ENCODE peak calls at places on chromosome 6, in six cellular contexts. K is H1, Q is MM.1S, D is HCT116, X is PC-9, H is endothelial cell of umbilical vein. T is an unnamed sample.

GRCh38 chr6:26292709-26293108 is 72.3 kb upstream of the BTN3A2 start:
- DNase-seq in K (no peak), Q (no peak), D (no peak), X (no peak), H (no peak), T (no peak)

GRCh38 chr6:81606965-81607381 is 145.5 kb downstream of the TENT5A start:
- DNase-seq in K (no peak), Q (no peak), D (no peak), X (no peak), H (peak; percentile 52), T (no peak)

GRCh38 chr6:165835410-165835851 is 172.4 kb upstream of the PDE10A start:
- DNase-seq in K (no peak), Q (no peak), D (no peak), X (no peak), H (no peak), T (no peak)

GRCh38 chr6:16130437-16130891 is 1.6 kb downstream of the MYLIP start:
- DNase-seq in K (no peak), Q (peak; percentile 19), D (no peak), X (peak; percentile 89), H (no peak), T (no peak)

GRCh38 chr6:170080828-170081368 is 210.0 kb downstream of the DLL1 start:
- DNase-seq in K (no peak), Q (no peak), D (no peak), X (no peak), H (no peak), T (no peak)

GRCh38 chr6:141195251-141195832 is 937.4 kb upstream of the GJE1 start:
- DNase-seq in K (no peak), Q (no peak), D (no peak), X (no peak), H (no peak), T (no peak)

GRCh38 chr6:110938176-110938575 is 20.3 kb upstream of the GTF3C6 start:
- DNase-seq in K (no peak), Q (no peak), D (no peak), X (peak; percentile 47), H (no peak), T (no peak)

GRCh38 chr6:42316981-42317380 is 99.3 kb upstream of the MRPS10 start:
- DNase-seq in K (no peak), Q (no peak), D (no peak), X (peak; percentile 50), H (no peak), T (no peak)

GRCh38 chr6:103154779-103155572 is 1704.7 kb downstream of the HACE1 start:
- DNase-seq in K (no peak), Q (no peak), D (no peak), X (no peak), H (no peak), T (no peak)

GRCh38 chr6:11535801-11536230 is 1.7 kb upstream of the TMEM170B start:
- DNase-seq in K (no peak), Q (peak; percentile 19), D (no peak), X (peak; percentile 58), H (peak; percentile 90), T (peak; percentile 37)

GRCh38 chr6:109869398-109870165 is 108.5 kb upstream of the GPR6 start:
- DNase-seq in K (no peak), Q (no peak), D (no peak), X (no peak), H (no peak), T (no peak)

GRCh38 chr6:164756142-164756541 is 553.3 kb downstream of the C6orf118 start:
- DNase-seq in K (no peak), Q (no peak), D (no peak), X (no peak), H (no peak), T (peak; percentile 17)

GRCh38 chr6:66126358-66126757 is 419.3 kb upstream of the EYS start:
- DNase-seq in K (no peak), Q (no peak), D (no peak), X (no peak), H (no peak), T (no peak)

GRCh38 chr6:159981591-159982245 is 12.8 kb downstream of the IGF2R start:
- DNase-seq in K (no peak), Q (peak; percentile 79), D (no peak), X (no peak), H (peak; percentile 97), T (no peak)

GRCh38 chr6:26338810-26339209 is 26.2 kb upstream of the BTN3A2 start:
- DNase-seq in K (no peak), Q (no peak), D (no peak), X (no peak), H (no peak), T (no peak)

GRCh38 chr6:4336778-4337442 is 201.5 kb upstream of the ECI2 start:
- DNase-seq in K (no peak), Q (no peak), D (no peak), X (no peak), H (no peak), T (no peak)

GRCh38 chr6:148947621-148948444 is 201.0 kb downstream of the UST start:
- DNase-seq in K (peak; percentile 80), Q (peak; percentile 54), D (peak; percentile 60), X (peak; percentile 56), H (peak; percentile 77), T (peak; percentile 78)

GRCh38 chr6:79173378-79173777 is 61.1 kb downstream of the HMGN3 start:
- DNase-seq in K (no peak), Q (no peak), D (no peak), X (no peak), H (no peak), T (no peak)

GRCh38 chr6:75922226-75922625 is 150.2 kb downstream of the IMPG1 start:
- DNase-seq in K (no peak), Q (no peak), D (no peak), X (no peak), H (no peak), T (no peak)

GRCh38 chr6:98831057-98832031 is 3.0 kb upstream of the POU3F2 start:
- DNase-seq in K (no peak), Q (no peak), D (no peak), X (no peak), H (no peak), T (no peak)

DNA sequence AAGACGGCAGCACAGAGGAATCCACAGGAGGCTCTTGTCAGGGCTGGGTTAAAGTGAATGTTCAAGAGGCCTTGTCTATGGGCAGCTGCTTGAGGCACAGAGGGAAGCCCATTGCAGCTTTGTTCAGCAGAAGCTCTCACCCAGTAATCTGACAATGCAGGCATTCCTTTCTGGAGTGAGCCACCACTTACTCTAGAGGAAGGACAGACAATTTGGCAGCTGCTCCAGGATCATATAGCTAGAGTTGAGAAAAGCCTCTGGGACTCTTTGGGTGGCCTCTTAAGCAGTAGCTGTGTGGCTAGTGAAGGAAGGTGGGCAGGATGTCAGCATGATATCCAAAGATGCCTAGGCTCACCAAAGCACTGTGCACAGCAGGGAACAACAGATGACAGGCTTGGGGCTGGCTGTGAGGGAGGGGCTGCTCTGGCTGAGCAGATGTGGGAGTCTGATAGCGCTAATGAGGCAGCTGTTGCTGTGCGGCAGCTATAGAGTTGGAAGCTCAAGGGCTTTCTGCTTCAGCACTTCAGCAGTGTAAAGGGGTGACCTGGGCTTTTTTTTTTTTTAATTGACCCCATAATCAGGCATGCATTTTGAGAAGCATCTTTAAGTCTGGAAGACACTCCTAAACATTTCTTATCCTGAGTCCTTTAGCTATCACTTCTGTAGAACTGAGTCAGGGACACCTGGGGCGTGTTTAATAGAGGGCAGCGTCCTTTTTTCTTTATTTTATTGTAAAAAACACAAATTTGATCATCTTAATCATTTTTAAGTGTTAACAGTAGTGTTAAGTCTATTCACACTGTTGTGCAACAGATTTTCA is 27.2 kb downstream of the CMTR1 start:
- DNase-seq in K (no peak), Q (no peak), D (no peak), X (no peak), H (no peak), T (peak; percentile 65)
- TF ChIP-seq EZH2 in K (no peak), Q (no peak), D (no peak), X (no peak), H (no peak), T (no peak)

GRCh38 chr6:117270960-117271507 is 5.7 kb downstream of the VGLL2 start:
- DNase-seq in K (no peak), Q (no peak), D (no peak), X (no peak), H (no peak), T (no peak)

GRCh38 chr6:117269649-117270120 is 4.3 kb downstream of the VGLL2 start:
- DNase-seq in K (no peak), Q (no peak), D (no peak), X (no peak), H (no peak), T (no peak)

GRCh38 chr6:117272032-117272866 is 6.9 kb downstream of the VGLL2 start:
- DNase-seq in K (no peak), Q (no peak), D (no peak), X (no peak), H (no peak), T (no peak)

GRCh38 chr6:117267766-117268534 is 2.6 kb downstream of the VGLL2 start:
- DNase-seq in K (no peak), Q (no peak), D (no peak), X (no peak), H (no peak), T (no peak)

GRCh38 chr6:117270121-117270959 is 5.0 kb downstream of the VGLL2 start:
- DNase-seq in K (no peak), Q (no peak), D (no peak), X (no peak), H (no peak), T (peak; percentile 5)
- TF ChIP-seq EZH2 in K (peak; percentile 98), Q (no peak), D (no peak), X (no peak), H (peak; percentile 95), T (peak; percentile 99)

DNA sequence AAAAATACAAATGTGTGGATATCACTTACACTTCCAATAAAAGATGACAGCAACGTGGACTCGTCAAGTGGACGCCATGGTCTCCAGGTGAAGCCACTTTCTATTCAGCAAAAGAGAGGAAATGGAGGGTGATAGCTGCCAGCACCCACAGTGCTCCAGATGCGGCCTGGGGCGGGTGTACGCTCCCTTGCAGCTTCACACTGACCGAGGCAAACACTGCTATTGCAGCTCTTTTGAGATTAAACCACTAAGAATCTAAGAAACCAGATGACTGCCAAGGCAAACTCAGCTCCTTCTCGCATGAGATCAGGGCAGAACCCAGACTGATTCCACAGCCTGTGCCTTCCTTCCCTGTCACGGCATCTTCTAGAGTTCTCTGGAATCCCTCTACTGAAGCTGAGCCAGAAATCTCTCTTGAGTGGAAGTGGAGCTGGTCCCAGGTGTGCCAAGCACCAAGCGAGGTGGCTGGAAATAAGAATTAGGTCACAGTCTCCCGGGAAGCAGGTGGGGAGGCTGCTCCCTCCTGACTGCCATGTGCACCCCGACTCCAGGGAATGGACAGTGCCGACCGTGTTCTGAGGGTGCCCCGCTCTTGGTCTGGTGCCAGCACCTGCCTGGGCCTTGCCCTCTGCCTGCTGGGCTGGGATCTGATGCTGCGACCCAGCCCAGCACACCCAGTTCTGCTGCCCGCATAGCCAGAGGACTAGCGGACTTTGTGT is 90.1 kb upstream of the AFDN start:
- DNase-seq in K (no peak), Q (no peak), D (no peak), X (no peak), H (no peak), T (no peak)
- TF ChIP-seq EZH2 in K (no peak), Q (no peak), D (no peak), X (no peak), H (no peak), T (no peak)

DNA sequence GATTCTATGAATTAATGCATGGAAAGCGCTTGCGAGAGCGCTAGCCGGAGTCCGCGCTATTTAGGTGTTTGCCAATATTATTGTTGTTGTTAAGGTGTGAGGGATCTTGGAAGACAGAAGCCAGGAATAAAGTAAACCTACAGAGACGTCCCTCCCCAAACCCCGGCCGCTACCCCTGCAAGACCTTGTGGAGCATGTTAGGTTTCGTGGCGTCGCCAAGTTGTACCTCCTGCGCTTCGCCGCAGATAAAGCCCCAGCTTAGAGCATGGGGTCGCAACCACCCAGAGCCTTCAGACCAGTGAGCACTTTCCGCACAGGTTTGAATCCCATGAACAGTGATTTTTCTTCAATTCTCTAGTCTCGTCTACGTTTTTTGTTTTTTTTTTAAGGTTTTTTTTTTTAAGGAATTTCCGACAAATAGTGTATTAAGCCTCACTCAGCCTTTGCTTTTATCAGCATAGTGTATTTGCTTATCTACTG is 16.9 kb upstream of the ZSCAN9 start:
- DNase-seq in K (no peak), Q (no peak), D (no peak), X (no peak), H (no peak), T (peak; percentile 54)
- TF ChIP-seq EZH2 in K (peak; percentile 15), Q (no peak), D (no peak), X (no peak), H (peak; percentile 77), T (no peak)